ENCODE peak calls at places on chromosomes 5 and 9, in five cellular contexts. One of them, this sample, is unnamed.

GRCh38 chr9:93190133-93190525 is 6.2 kb downstream of the WNK2 start:
- DNase-seq in H1: no peak
- DNase-seq in HepG2: no peak
- DNase-seq in GM12878: no peak
- DNase-seq in HCT116: no peak
- DNase-seq in this sample: no peak

GRCh38 chr9:38110476-38110875 is 41.4 kb upstream of the SHB start:
- DNase-seq in HepG2: no peak
- DNase-seq in GM12878: no peak
- DNase-seq in HCT116: no peak
- DNase-seq in H1: no peak
- DNase-seq in this sample: no peak

GRCh38 chr9:130845254-130845653 is 10.2 kb downstream of the ABL1 start:
- DNase-seq in HCT116: no peak
- DNase-seq in H1: no peak
- DNase-seq in GM12878: no peak
- DNase-seq in HepG2: no peak
- DNase-seq in this sample: no peak

GRCh38 chr9:136726631-136727191 is 14.3 kb downstream of the DIPK1B start:
- DNase-seq in HepG2: peak; percentile 67
- DNase-seq in GM12878: peak; percentile 21
- DNase-seq in H1: no peak
- DNase-seq in HCT116: no peak
- DNase-seq in this sample: peak; percentile 73

GRCh38 chr5:89338935-89339334 is 456.0 kb upstream of the MEF2C start:
- DNase-seq in H1: no peak
- DNase-seq in HCT116: no peak
- DNase-seq in GM12878: no peak
- DNase-seq in HepG2: no peak
- DNase-seq in this sample: no peak

GRCh38 chr5:139895647-139896046 is 100.0 kb downstream of the PSD2 start:
- DNase-seq in HCT116: no peak
- DNase-seq in H1: no peak
- DNase-seq in HepG2: no peak
- DNase-seq in GM12878: no peak
- DNase-seq in this sample: no peak

GRCh38 chr9:113131689-113132151 is 19.1 kb upstream of the SLC31A2 start:
- DNase-seq in H1: no peak
- DNase-seq in HCT116: no peak
- DNase-seq in HepG2: no peak
- DNase-seq in GM12878: no peak
- DNase-seq in this sample: no peak

GRCh38 chr5:127088226-127088625 is 14.9 kb upstream of the C5orf63 start:
- DNase-seq in H1: no peak
- DNase-seq in GM12878: no peak
- DNase-seq in HCT116: no peak
- DNase-seq in HepG2: no peak
- DNase-seq in this sample: no peak

GRCh38 chr5:158022844-158023243 is 163.9 kb upstream of the CLINT1 start:
- DNase-seq in H1: no peak
- DNase-seq in HepG2: no peak
- DNase-seq in GM12878: no peak
- DNase-seq in HCT116: no peak
- DNase-seq in this sample: no peak

GRCh38 chr5:165139262-165139661 is 1633.8 kb downstream of the MAT2B start:
- DNase-seq in H1: no peak
- DNase-seq in GM12878: no peak
- DNase-seq in HCT116: no peak
- DNase-seq in HepG2: no peak
- DNase-seq in this sample: no peak

GRCh38 chr5:121572061-121572460 is 279.6 kb upstream of the FTMT start:
- DNase-seq in HepG2: no peak
- DNase-seq in HCT116: no peak
- DNase-seq in GM12878: no peak
- DNase-seq in H1: no peak
- DNase-seq in this sample: no peak

GRCh38 chr9:25964239-25964638 is 286.0 kb upstream of the TUSC1 start:
- DNase-seq in GM12878: no peak
- DNase-seq in H1: peak; percentile 31
- DNase-seq in HCT116: peak; percentile 1
- DNase-seq in HepG2: peak; percentile 47
- DNase-seq in this sample: peak; percentile 18

GRCh38 chr5:141634720-141635119 is 1.9 kb downstream of the HDAC3 start:
- DNase-seq in HCT116: no peak
- DNase-seq in H1: no peak
- DNase-seq in HepG2: no peak
- DNase-seq in GM12878: no peak
- DNase-seq in this sample: no peak

GRCh38 chr9:110928604-110929003 is 109.7 kb downstream of the LPAR1 start:
- DNase-seq in HCT116: no peak
- DNase-seq in H1: no peak
- DNase-seq in HepG2: no peak
- DNase-seq in GM12878: no peak
- DNase-seq in this sample: no peak

GRCh38 chr9:81729141-81729540 is 39.8 kb upstream of the TLE1 start:
- DNase-seq in HCT116: no peak
- DNase-seq in HepG2: no peak
- DNase-seq in GM12878: peak; percentile 41
- DNase-seq in H1: no peak
- DNase-seq in this sample: no peak

GRCh38 chr5:157608972-157609565 is 33.5 kb upstream of the ADAM19 start:
- DNase-seq in HepG2: no peak
- DNase-seq in H1: no peak
- DNase-seq in HCT116: no peak
- DNase-seq in GM12878: no peak
- DNase-seq in this sample: no peak

GRCh38 chr5:42665857-42666256 is 90.8 kb upstream of the CCDC152 start:
- DNase-seq in GM12878: no peak
- DNase-seq in HepG2: no peak
- DNase-seq in HCT116: no peak
- DNase-seq in H1: no peak
- DNase-seq in this sample: no peak

GRCh38 chr9:114226289-114227055 is 71.1 kb downstream of the COL27A1 start:
- DNase-seq in GM12878: no peak
- DNase-seq in H1: no peak
- DNase-seq in HCT116: no peak
- DNase-seq in HepG2: no peak
- DNase-seq in this sample: no peak

DNA sequence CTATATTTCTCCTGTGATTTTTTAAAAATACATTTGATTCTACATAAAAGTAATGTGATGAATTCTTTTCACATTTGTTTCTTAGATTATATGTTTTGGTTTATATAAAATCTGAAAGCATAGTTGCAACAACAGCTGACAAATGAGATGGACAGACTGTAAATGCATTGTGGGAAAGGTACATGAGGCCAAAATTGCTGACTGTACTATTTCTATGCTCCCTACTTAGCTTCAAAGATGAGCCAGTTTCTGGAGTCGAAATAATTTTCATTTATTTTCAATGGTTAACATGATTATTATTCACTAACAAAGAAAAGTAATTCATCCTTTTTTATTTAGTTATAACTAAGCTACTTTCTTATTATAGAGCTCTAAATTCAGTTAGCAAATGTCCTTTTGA is 441.3 kb upstream of the CCNG1 start:
- DNase-seq in GM12878: no peak
- DNase-seq in HCT116: no peak
- DNase-seq in H1: no peak
- DNase-seq in HepG2: no peak
- DNase-seq in this sample: no peak
- TF ChIP-seq JUND in GM12878: no peak
- TF ChIP-seq JUND in HCT116: no peak
- TF ChIP-seq JUND in H1: no peak
- TF ChIP-seq JUND in HepG2: no peak
- TF ChIP-seq JUND in this sample: no peak

GRCh38 chr5:35138232-35138631 is 90.5 kb upstream of the AGXT2 start:
- DNase-seq in HCT116: no peak
- DNase-seq in H1: no peak
- DNase-seq in GM12878: no peak
- DNase-seq in HepG2: no peak
- DNase-seq in this sample: no peak
- TF ChIP-seq JUND in HCT116: no peak
- TF ChIP-seq JUND in H1: no peak
- TF ChIP-seq JUND in GM12878: no peak
- TF ChIP-seq JUND in HepG2: no peak
- TF ChIP-seq JUND in this sample: no peak

GRCh38 chr5:104513194-104513602 is 950.6 kb upstream of the NUDT12 start:
- DNase-seq in HCT116: peak; percentile 98
- DNase-seq in HepG2: peak; percentile 0
- DNase-seq in GM12878: no peak
- DNase-seq in H1: no peak
- DNase-seq in this sample: no peak
- TF ChIP-seq JUND in HCT116: peak; percentile 99
- TF ChIP-seq JUND in HepG2: no peak
- TF ChIP-seq JUND in GM12878: no peak
- TF ChIP-seq JUND in H1: no peak
- TF ChIP-seq JUND in this sample: no peak

GRCh38 chr9:134854541-134854981 is 26.0 kb upstream of the FCN2 start:
- DNase-seq in H1: no peak
- DNase-seq in GM12878: no peak
- DNase-seq in HCT116: no peak
- DNase-seq in HepG2: no peak
- DNase-seq in this sample: no peak
- TF ChIP-seq JUND in H1: no peak
- TF ChIP-seq JUND in GM12878: no peak
- TF ChIP-seq JUND in HCT116: no peak
- TF ChIP-seq JUND in HepG2: no peak
- TF ChIP-seq JUND in this sample: no peak

GRCh38 chr9:73065439-73065838 is 86.2 kb upstream of the ANXA1 start:
- DNase-seq in HepG2: no peak
- DNase-seq in HCT116: no peak
- DNase-seq in GM12878: no peak
- DNase-seq in H1: no peak
- DNase-seq in this sample: no peak

GRCh38 chr9:73061131-73061530 is 90.5 kb upstream of the ANXA1 start:
- DNase-seq in HCT116: no peak
- DNase-seq in GM12878: no peak
- DNase-seq in HepG2: no peak
- DNase-seq in H1: no peak
- DNase-seq in this sample: no peak

DNA sequence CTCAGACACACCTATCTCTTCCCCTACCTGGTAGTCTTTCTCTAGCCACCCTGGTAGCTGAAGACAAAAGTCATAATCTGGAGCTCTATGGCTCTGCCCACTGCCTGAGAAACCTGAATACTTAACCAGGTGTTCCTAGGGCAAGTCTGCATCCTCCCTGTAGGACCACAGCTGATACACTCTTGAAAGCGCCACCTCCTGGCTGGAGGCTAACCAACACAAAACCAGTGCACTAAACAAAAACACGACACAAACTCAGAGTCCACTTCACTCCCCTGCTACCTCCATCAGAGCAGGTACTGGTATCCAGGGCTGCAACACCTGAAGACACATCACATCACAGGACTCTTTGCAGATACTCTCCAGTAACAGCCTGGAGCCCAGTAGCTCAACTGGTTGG is 84.6 kb upstream of the ANXA1 start:
- DNase-seq in GM12878: no peak
- DNase-seq in HCT116: no peak
- DNase-seq in HepG2: no peak
- DNase-seq in H1: no peak
- DNase-seq in this sample: no peak
- TF ChIP-seq JUND in GM12878: no peak
- TF ChIP-seq JUND in HCT116: no peak
- TF ChIP-seq JUND in HepG2: no peak
- TF ChIP-seq JUND in H1: no peak
- TF ChIP-seq JUND in this sample: no peak

GRCh38 chr5:123876265-123876790 is 364.4 kb downstream of the CSNK1G3 start:
- DNase-seq in HCT116: no peak
- DNase-seq in HepG2: no peak
- DNase-seq in H1: no peak
- DNase-seq in GM12878: no peak
- DNase-seq in this sample: no peak

GRCh38 chr5:123871373-123871772 is 359.4 kb downstream of the CSNK1G3 start:
- DNase-seq in GM12878: no peak
- DNase-seq in H1: no peak
- DNase-seq in HepG2: no peak
- DNase-seq in HCT116: no peak
- DNase-seq in this sample: no peak

GRCh38 chr5:123874600-123875201 is 362.7 kb downstream of the CSNK1G3 start:
- DNase-seq in H1: no peak
- DNase-seq in GM12878: no peak
- DNase-seq in HCT116: no peak
- DNase-seq in HepG2: peak; percentile 26
- DNase-seq in this sample: no peak

GRCh38 chr5:123879071-123879470 is 367.1 kb downstream of the CSNK1G3 start:
- DNase-seq in GM12878: no peak
- DNase-seq in HepG2: no peak
- DNase-seq in H1: no peak
- DNase-seq in HCT116: no peak
- DNase-seq in this sample: no peak

DNA sequence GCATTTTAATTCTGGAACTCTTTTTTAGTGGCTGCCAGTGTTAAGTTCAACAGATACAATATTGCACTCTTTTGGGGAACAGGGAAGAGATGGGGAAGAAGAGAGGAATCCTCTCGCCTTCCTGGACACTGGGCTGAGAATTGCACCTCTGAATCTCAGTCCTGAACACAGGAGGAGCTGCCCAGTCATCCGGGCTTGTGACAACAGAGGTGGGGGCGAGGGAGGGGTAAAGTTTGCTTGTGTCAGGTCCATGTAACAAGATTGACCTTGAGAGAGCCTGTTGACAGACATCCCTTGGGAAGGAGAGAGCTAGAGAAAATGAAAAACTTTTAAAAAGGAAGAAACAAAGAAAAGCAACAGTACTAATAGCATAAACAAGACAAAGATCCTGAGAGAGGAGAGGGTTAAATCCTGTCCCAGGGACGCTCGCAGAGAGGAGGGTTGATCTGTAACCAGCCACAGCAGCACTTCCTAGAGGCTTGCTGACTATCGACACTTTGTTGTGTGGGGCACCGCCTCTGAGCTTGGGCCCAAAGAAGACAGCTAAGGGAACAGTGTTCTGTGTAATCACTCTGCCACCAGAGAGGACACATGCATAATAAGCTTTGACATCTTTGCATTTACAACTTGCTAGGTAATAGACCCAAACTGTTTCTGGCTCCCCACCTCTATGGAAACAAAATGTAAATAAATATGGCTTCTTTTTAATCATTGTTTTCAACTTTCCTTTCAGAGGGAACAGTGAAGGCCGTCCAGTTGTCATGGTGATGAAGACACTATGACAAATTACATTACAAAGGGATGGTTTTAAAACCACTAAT is 363.7 kb downstream of the CSNK1G3 start:
- DNase-seq in HepG2: peak; percentile 52
- DNase-seq in H1: no peak
- DNase-seq in HCT116: no peak
- DNase-seq in GM12878: no peak
- DNase-seq in this sample: no peak
- TF ChIP-seq JUND in HepG2: no peak
- TF ChIP-seq JUND in H1: no peak
- TF ChIP-seq JUND in HCT116: no peak
- TF ChIP-seq JUND in GM12878: no peak
- TF ChIP-seq JUND in this sample: no peak

This sample was measured in T47D.